ENCODE peak calls at places on chromosomes 5 and 9, in eight cellular contexts. One of them, this sample, is unnamed.

GRCh38 chr9:82124090-82124489 is 135.5 kb downstream of the SPATA31D1 start:
- DNase-seq in heart left ventricle: no peak
- DNase-seq in AG09309: peak; percentile 73
- DNase-seq in endothelial cell: no peak
- DNase-seq in epithelial cell of esophagus: peak; percentile 58
- DNase-seq in T-helper 1 cell: no peak
- DNase-seq in stimulated activated CD4-positive, alpha-beta T cell treated with anti-CD3 and anti-CD28 coated beads, Interleukin-4, amount 100 ng/mL, for 48 hours: no peak
- DNase-seq in caudate nucleus: no peak
- DNase-seq in this sample: peak; percentile 53

GRCh38 chr9:100216178-100216787 is 117.2 kb downstream of the INVS start:
- DNase-seq in AG09309: no peak
- DNase-seq in caudate nucleus: no peak
- DNase-seq in endothelial cell: peak; percentile 63
- DNase-seq in T-helper 1 cell: peak; percentile 37
- DNase-seq in heart left ventricle: peak; percentile 50
- DNase-seq in stimulated activated CD4-positive, alpha-beta T cell treated with anti-CD3 and anti-CD28 coated beads, Interleukin-4, amount 100 ng/mL, for 48 hours: peak; percentile 52
- DNase-seq in epithelial cell of esophagus: peak; percentile 76
- DNase-seq in this sample: no peak

GRCh38 chr9:111599092-111599947 is at the start of gene PTGR1:
- DNase-seq in stimulated activated CD4-positive, alpha-beta T cell treated with anti-CD3 and anti-CD28 coated beads, Interleukin-4, amount 100 ng/mL, for 48 hours: peak; percentile 10
- DNase-seq in endothelial cell: peak; percentile 65
- DNase-seq in AG09309: peak; percentile 54
- DNase-seq in epithelial cell of esophagus: peak; percentile 88
- DNase-seq in T-helper 1 cell: no peak
- DNase-seq in heart left ventricle: peak; percentile 94
- DNase-seq in caudate nucleus: peak; percentile 43
- DNase-seq in this sample: no peak

GRCh38 chr9:134066546-134066922 is 1.3 kb downstream of the BRD3 start:
- DNase-seq in stimulated activated CD4-positive, alpha-beta T cell treated with anti-CD3 and anti-CD28 coated beads, Interleukin-4, amount 100 ng/mL, for 48 hours: no peak
- DNase-seq in caudate nucleus: no peak
- DNase-seq in AG09309: no peak
- DNase-seq in epithelial cell of esophagus: no peak
- DNase-seq in T-helper 1 cell: no peak
- DNase-seq in endothelial cell: no peak
- DNase-seq in heart left ventricle: no peak
- DNase-seq in this sample: no peak

GRCh38 chr9:16133556-16134227 is 580.8 kb downstream of the CCDC171 start:
- DNase-seq in caudate nucleus: peak; percentile 9
- DNase-seq in stimulated activated CD4-positive, alpha-beta T cell treated with anti-CD3 and anti-CD28 coated beads, Interleukin-4, amount 100 ng/mL, for 48 hours: no peak
- DNase-seq in AG09309: no peak
- DNase-seq in T-helper 1 cell: no peak
- DNase-seq in epithelial cell of esophagus: peak; percentile 92
- DNase-seq in endothelial cell: peak; percentile 50
- DNase-seq in heart left ventricle: no peak
- DNase-seq in this sample: peak; percentile 25

GRCh38 chr5:172849636-172850453 is 15.8 kb downstream of the ERGIC1 start:
- DNase-seq in caudate nucleus: no peak
- DNase-seq in AG09309: no peak
- DNase-seq in epithelial cell of esophagus: peak; percentile 81
- DNase-seq in endothelial cell: no peak
- DNase-seq in stimulated activated CD4-positive, alpha-beta T cell treated with anti-CD3 and anti-CD28 coated beads, Interleukin-4, amount 100 ng/mL, for 48 hours: no peak
- DNase-seq in T-helper 1 cell: no peak
- DNase-seq in heart left ventricle: no peak
- DNase-seq in this sample: no peak

GRCh38 chr9:91720746-91721705 is 229.0 kb downstream of the ROR2 start:
- DNase-seq in endothelial cell: peak; percentile 28
- DNase-seq in heart left ventricle: no peak
- DNase-seq in epithelial cell of esophagus: no peak
- DNase-seq in caudate nucleus: no peak
- DNase-seq in AG09309: no peak
- DNase-seq in T-helper 1 cell: no peak
- DNase-seq in stimulated activated CD4-positive, alpha-beta T cell treated with anti-CD3 and anti-CD28 coated beads, Interleukin-4, amount 100 ng/mL, for 48 hours: no peak
- DNase-seq in this sample: no peak

GRCh38 chr9:136327313-136327971 is at the start of gene GPSM1:
- DNase-seq in heart left ventricle: peak; percentile 71
- DNase-seq in caudate nucleus: no peak
- DNase-seq in stimulated activated CD4-positive, alpha-beta T cell treated with anti-CD3 and anti-CD28 coated beads, Interleukin-4, amount 100 ng/mL, for 48 hours: no peak
- DNase-seq in epithelial cell of esophagus: peak; percentile 33
- DNase-seq in endothelial cell: peak; percentile 45
- DNase-seq in T-helper 1 cell: no peak
- DNase-seq in AG09309: no peak
- DNase-seq in this sample: no peak

GRCh38 chr9:111301195-111301594 is 28.8 kb downstream of the OR2K2 start:
- DNase-seq in endothelial cell: no peak
- DNase-seq in T-helper 1 cell: no peak
- DNase-seq in caudate nucleus: no peak
- DNase-seq in AG09309: peak; percentile 59
- DNase-seq in epithelial cell of esophagus: peak; percentile 56
- DNase-seq in stimulated activated CD4-positive, alpha-beta T cell treated with anti-CD3 and anti-CD28 coated beads, Interleukin-4, amount 100 ng/mL, for 48 hours: no peak
- DNase-seq in heart left ventricle: no peak
- DNase-seq in this sample: no peak

GRCh38 chr5:137296213-137296702 is 202.9 kb downstream of the SPOCK1 start:
- DNase-seq in T-helper 1 cell: no peak
- DNase-seq in heart left ventricle: no peak
- DNase-seq in endothelial cell: no peak
- DNase-seq in caudate nucleus: no peak
- DNase-seq in epithelial cell of esophagus: no peak
- DNase-seq in AG09309: no peak
- DNase-seq in stimulated activated CD4-positive, alpha-beta T cell treated with anti-CD3 and anti-CD28 coated beads, Interleukin-4, amount 100 ng/mL, for 48 hours: no peak
- DNase-seq in this sample: no peak

GRCh38 chr5:91133183-91133582 is 249.9 kb downstream of the ARRDC3 start:
- DNase-seq in heart left ventricle: no peak
- DNase-seq in T-helper 1 cell: no peak
- DNase-seq in stimulated activated CD4-positive, alpha-beta T cell treated with anti-CD3 and anti-CD28 coated beads, Interleukin-4, amount 100 ng/mL, for 48 hours: no peak
- DNase-seq in AG09309: no peak
- DNase-seq in caudate nucleus: no peak
- DNase-seq in endothelial cell: no peak
- DNase-seq in epithelial cell of esophagus: no peak
- DNase-seq in this sample: no peak

GRCh38 chr5:67153292-67153691 is 43.3 kb downstream of the CD180 start:
- DNase-seq in stimulated activated CD4-positive, alpha-beta T cell treated with anti-CD3 and anti-CD28 coated beads, Interleukin-4, amount 100 ng/mL, for 48 hours: no peak
- DNase-seq in T-helper 1 cell: no peak
- DNase-seq in AG09309: no peak
- DNase-seq in heart left ventricle: no peak
- DNase-seq in caudate nucleus: no peak
- DNase-seq in endothelial cell: no peak
- DNase-seq in epithelial cell of esophagus: no peak
- DNase-seq in this sample: no peak

GRCh38 chr9:70484232-70485130 is 70.0 kb upstream of the KLF9 start:
- DNase-seq in T-helper 1 cell: no peak
- DNase-seq in heart left ventricle: no peak
- DNase-seq in stimulated activated CD4-positive, alpha-beta T cell treated with anti-CD3 and anti-CD28 coated beads, Interleukin-4, amount 100 ng/mL, for 48 hours: no peak
- DNase-seq in endothelial cell: peak; percentile 35
- DNase-seq in epithelial cell of esophagus: peak; percentile 85
- DNase-seq in caudate nucleus: no peak
- DNase-seq in AG09309: no peak
- DNase-seq in this sample: no peak

GRCh38 chr5:43973318-43973717 is 370.3 kb downstream of the NNT start:
- DNase-seq in caudate nucleus: no peak
- DNase-seq in stimulated activated CD4-positive, alpha-beta T cell treated with anti-CD3 and anti-CD28 coated beads, Interleukin-4, amount 100 ng/mL, for 48 hours: no peak
- DNase-seq in epithelial cell of esophagus: peak; percentile 46
- DNase-seq in endothelial cell: no peak
- DNase-seq in heart left ventricle: no peak
- DNase-seq in AG09309: no peak
- DNase-seq in T-helper 1 cell: no peak
- DNase-seq in this sample: no peak

GRCh38 chr5:151257731-151258715 is 5.0 kb downstream of the GM2A start:
- DNase-seq in caudate nucleus: no peak
- DNase-seq in heart left ventricle: no peak
- DNase-seq in stimulated activated CD4-positive, alpha-beta T cell treated with anti-CD3 and anti-CD28 coated beads, Interleukin-4, amount 100 ng/mL, for 48 hours: no peak
- DNase-seq in endothelial cell: no peak
- DNase-seq in AG09309: no peak
- DNase-seq in T-helper 1 cell: no peak
- DNase-seq in epithelial cell of esophagus: peak; percentile 97
- DNase-seq in this sample: no peak

GRCh38 chr5:6721442-6721841 is 8.2 kb downstream of the TENT4A start:
- DNase-seq in stimulated activated CD4-positive, alpha-beta T cell treated with anti-CD3 and anti-CD28 coated beads, Interleukin-4, amount 100 ng/mL, for 48 hours: no peak
- DNase-seq in endothelial cell: no peak
- DNase-seq in epithelial cell of esophagus: no peak
- DNase-seq in caudate nucleus: no peak
- DNase-seq in heart left ventricle: no peak
- DNase-seq in T-helper 1 cell: no peak
- DNase-seq in AG09309: no peak
- DNase-seq in this sample: no peak

GRCh38 chr5:14066326-14066725 is 76.8 kb upstream of the TRIO start:
- DNase-seq in endothelial cell: no peak
- DNase-seq in stimulated activated CD4-positive, alpha-beta T cell treated with anti-CD3 and anti-CD28 coated beads, Interleukin-4, amount 100 ng/mL, for 48 hours: no peak
- DNase-seq in T-helper 1 cell: no peak
- DNase-seq in epithelial cell of esophagus: no peak
- DNase-seq in heart left ventricle: no peak
- DNase-seq in AG09309: no peak
- DNase-seq in caudate nucleus: no peak
- DNase-seq in this sample: no peak

This sample was measured in GM04503.